ENCODE peak calls at places on chromosome X, in four cellular contexts. H is CD14-positive monocyte, X is upper lobe of left lung, I is left lung. S is an unnamed sample.

GRCh38 chrX:63250253-63250868 is 100.8 kb downstream of the SPIN4 start:
- DNase-seq in I (no peak), H (no peak), X (no peak), S (peak)

GRCh38 chrX:123859409-123859827 is 435 bp upstream of the XIAP start:
- DNase-seq in I (no peak), X (no peak), H (no peak), S (no peak)

GRCh38 chrX:154486396-154487207 is at the start of gene UBL4A:
- DNase-seq in X (peak), H (no peak), I (peak), S (peak)

GRCh38 chrX:50962156-50962555 is 51.6 kb downstream of the BMP15 start:
- DNase-seq in H (no peak), I (no peak), X (no peak), S (no peak)

GRCh38 chrX:133495464-133496391 is 80.4 kb upstream of the GPC4 start:
- DNase-seq in I (no peak), X (no peak), H (no peak), S (no peak)

GRCh38 chrX:153568612-153569011 is 30.3 kb downstream of the CCNQ start:
- DNase-seq in I (no peak), H (no peak), X (no peak), S (no peak)

GRCh38 chrX:153442463-153442862 is 3.4 kb downstream of the TREX2 start:
- DNase-seq in H (no peak), I (no peak), X (no peak), S (no peak)

GRCh38 chrX:154409222-154409871 is at the start of gene DNASE1L1:
- DNase-seq in I (peak), H (peak), X (peak), S (no peak)

GRCh38 chrX:18558799-18559198 is 113.1 kb downstream of the RS1 start:
- DNase-seq in I (no peak), H (no peak), X (no peak), S (no peak)

GRCh38 chrX:19747672-19748610 is 139.5 kb downstream of the SH3KBP1 start:
- DNase-seq in H (peak), X (no peak), I (peak), S (peak)

GRCh38 chrX:134006484-134007161 is 21.2 kb upstream of the GPC3 start:
- DNase-seq in H (no peak), X (no peak), I (no peak), S (peak)

GRCh38 chrX:23811135-23811781 is 28.3 kb downstream of the SAT1 start:
- DNase-seq in H (peak), I (no peak), X (no peak), S (no peak)

GRCh38 chrX:75968293-75968692 is 183.2 kb upstream of the MAGEE2 start:
- DNase-seq in X (no peak), I (no peak), H (no peak), S (peak)

GRCh38 chrX:130082244-130083106 is 27.8 kb downstream of the ELF4 start:
- DNase-seq in I (peak), X (peak), H (peak), S (peak)
- TF ChIP-seq CTCF in I (peak), X (peak), H (peak), S (peak)

DNA sequence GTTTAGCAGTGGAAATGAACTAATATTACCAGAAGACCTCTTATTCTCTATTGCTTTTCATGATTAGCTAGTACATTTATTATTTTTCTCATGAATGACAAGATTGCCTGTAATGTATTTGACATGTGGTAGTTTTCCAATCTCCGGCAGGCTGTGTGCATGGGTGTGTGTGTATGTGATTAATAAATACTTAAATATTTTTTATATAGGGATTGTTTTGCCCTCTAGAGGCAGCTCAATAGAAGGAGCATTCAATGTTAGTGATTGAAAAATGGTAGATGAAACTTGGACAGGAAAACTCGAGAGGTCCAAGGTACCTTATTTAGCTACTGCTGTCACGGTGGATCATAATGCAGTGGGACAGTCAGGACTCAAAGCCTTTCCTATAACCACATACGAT is 457.6 kb downstream of the IL1RAPL1 start:
- DNase-seq in I (no peak), X (no peak), H (no peak), S (no peak)
- TF ChIP-seq CTCF in I (no peak), X (no peak), H (no peak), S (no peak)

GRCh38 chrX:137427061-137427778 is 138.7 kb upstream of the ZIC3 start:
- DNase-seq in H (no peak), X (peak), I (no peak), S (no peak)

GRCh38 chrX:137430301-137430700 is 135.6 kb upstream of the ZIC3 start:
- DNase-seq in X (no peak), I (no peak), H (no peak), S (no peak)

GRCh38 chrX:137428251-137428661 is 137.7 kb upstream of the ZIC3 start:
- DNase-seq in H (no peak), X (peak), I (no peak), S (no peak)

GRCh38 chrX:137427813-137428212 is 138.1 kb upstream of the ZIC3 start:
- DNase-seq in H (no peak), X (no peak), I (no peak), S (peak)

DNA sequence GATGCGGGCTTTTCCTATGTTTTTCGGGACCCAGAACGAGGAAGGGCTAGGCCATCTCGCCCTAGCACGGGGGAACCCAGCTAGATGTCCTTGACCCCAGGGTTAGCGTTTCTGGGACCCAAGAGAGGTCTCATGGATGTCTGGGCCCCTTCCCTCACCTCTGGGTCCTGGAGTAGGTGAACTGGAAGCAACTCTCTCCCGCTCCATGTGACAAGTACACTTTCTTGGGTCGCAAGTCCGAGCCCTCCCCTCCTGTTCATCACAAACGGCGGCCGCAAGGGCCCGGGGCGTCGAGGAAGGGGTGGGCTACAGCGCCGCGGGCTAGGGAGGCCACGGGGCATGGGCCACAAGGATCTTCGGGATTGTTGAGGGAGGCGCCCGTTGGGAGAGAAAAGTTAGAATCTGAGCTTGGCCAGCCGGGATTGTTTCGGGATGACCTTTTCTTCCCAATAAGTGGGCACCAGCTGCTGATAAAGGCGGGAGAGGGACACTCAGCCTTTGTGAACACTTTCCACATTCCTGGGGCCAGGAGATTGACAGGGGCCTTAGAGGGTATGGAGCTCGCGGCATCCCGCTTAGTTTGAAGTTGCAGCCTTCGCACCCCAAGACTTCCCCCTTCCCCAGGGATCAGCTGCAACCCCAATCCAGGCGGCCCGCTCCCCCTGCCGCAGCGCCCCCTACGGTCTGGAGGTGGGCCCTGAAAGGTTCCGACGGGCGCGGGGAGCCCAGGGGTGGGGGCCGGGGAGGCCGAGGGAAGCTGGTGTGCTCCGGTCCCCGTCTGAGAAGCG is 137.0 kb upstream of the ZIC3 start:
- DNase-seq in I (no peak), H (no peak), X (peak), S (no peak)
- TF ChIP-seq CTCF in I (no peak), H (no peak), X (no peak), S (no peak)

GRCh38 chrX:143634373-143634685 is 1.6 kb downstream of the SLITRK4 start:
- DNase-seq in H (no peak), X (no peak), I (peak), S (no peak)

GRCh38 chrX:143635915-143636314 is at the start of gene SLITRK4:
- DNase-seq in X (no peak), H (no peak), I (no peak), S (no peak)

GRCh38 chrX:143634701-143635442 is 1.0 kb downstream of the SLITRK4 start:
- DNase-seq in X (peak), I (peak), H (no peak), S (no peak)

GRCh38 chrX:143633530-143634372 is 2.1 kb downstream of the SLITRK4 start:
- DNase-seq in X (peak), I (peak), H (no peak), S (no peak)

DNA sequence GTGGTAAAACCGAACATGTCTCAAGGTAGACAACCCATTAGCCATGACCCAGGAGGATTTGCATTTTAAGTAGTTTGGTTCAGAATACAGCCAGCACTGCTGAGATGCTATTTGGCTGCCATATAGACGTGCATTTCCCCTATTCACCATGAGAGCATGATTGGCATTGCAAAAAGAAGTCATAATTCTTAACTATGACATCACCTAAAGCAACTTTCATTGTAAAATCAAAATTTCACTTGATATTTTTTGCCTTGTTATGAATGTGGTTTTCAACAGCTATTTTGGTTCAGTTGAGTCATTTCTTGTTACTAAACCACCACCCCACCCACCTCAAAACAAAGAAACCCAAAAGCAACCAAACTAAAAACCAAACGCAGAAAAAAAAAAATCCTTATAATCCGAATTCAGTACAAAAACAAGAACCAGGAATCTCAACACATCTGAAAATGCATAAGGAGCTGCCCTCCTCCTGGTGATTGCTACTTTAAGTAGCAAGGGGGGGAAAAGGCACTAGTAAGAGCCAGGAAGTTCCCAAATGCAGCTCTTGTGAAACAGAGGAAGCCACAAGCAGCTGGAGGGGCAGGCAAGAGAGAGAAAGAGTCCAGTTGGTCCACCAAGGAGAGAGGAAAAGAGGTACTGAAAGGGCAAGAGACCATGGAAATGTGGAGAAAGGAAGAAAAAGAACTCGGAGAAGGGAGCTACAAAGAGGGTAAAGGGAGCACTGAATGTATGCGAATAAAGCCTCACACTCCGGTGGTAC is 3.1 kb downstream of the SLITRK4 start:
- DNase-seq in H (peak), X (no peak), I (no peak), S (no peak)
- TF ChIP-seq CTCF in H (no peak), X (no peak), I (no peak), S (no peak)

GRCh38 chrX:39982927-39983326 is 114.8 kb downstream of the BCOR start:
- DNase-seq in X (no peak), I (no peak), H (no peak), S (no peak)

GRCh38 chrX:39984191-39984956 is 113.4 kb downstream of the BCOR start:
- DNase-seq in H (no peak), I (no peak), X (no peak), S (no peak)

GRCh38 chrX:39985116-39985515 is 112.6 kb downstream of the BCOR start:
- DNase-seq in I (no peak), X (no peak), H (no peak), S (no peak)

GRCh38 chrX:39981946-39982345 is 115.8 kb downstream of the BCOR start:
- DNase-seq in I (no peak), H (no peak), X (no peak), S (no peak)

GRCh38 chrX:39983715-39984114 is 114.0 kb downstream of the BCOR start:
- DNase-seq in I (no peak), X (no peak), H (no peak), S (no peak)
- TF ChIP-seq CTCF in I (no peak), X (no peak), H (no peak), S (no peak)

GRCh38 chrX:82230013-82230412 is 1028.1 kb downstream of the SH3BGRL start:
- DNase-seq in H (no peak), I (no peak), X (no peak), S (no peak)
- TF ChIP-seq CTCF in H (no peak), I (no peak), X (no peak), S (no peak)

GRCh38 chrX:122703762-122704161 is 480.3 kb upstream of the GRIA3 start:
- DNase-seq in H (no peak), I (no peak), X (no peak), S (no peak)
- TF ChIP-seq CTCF in H (no peak), I (no peak), X (no peak), S (no peak)